ENCODE peak calls at places on chromosomes 7 and 10, in seven cellular contexts. T, X, A, B, S, C and L are unnamed samples.

GRCh38 chr10:104267721-104268690 is 978 bp upstream of the GSTO2 start:
- DNase-seq in A (no peak), X (peak; percentile 11), S (peak; percentile 67), C (no peak), B (no peak), T (no peak), L (no peak)

GRCh38 chr10:79007843-79008319 is 60.9 kb upstream of the ZMIZ1 start:
- DNase-seq in A (no peak), S (no peak), X (no peak), C (no peak), T (no peak), B (no peak), L (no peak)

GRCh38 chr10:85377009-85377408 is 989.6 kb downstream of the GRID1 start:
- DNase-seq in X (no peak), A (no peak), C (no peak), B (no peak), S (no peak), T (no peak), L (no peak)

GRCh38 chr10:44363716-44364115 is 21.2 kb downstream of the CXCL12 start:
- DNase-seq in X (no peak), S (no peak), T (no peak), C (no peak), A (no peak), B (no peak), L (no peak)

GRCh38 chr10:49111320-49111698 is 4.0 kb downstream of the VSTM4 start:
- DNase-seq in X (no peak), T (no peak), A (no peak), B (no peak), C (no peak), S (no peak), L (no peak)

GRCh38 chr10:18340496-18341051 is 200.3 kb downstream of the CACNB2 start:
- DNase-seq in X (no peak), A (no peak), C (no peak), T (no peak), B (peak; percentile 62), S (no peak), L (no peak)

GRCh38 chr7:137480824-137481365 is 137.4 kb upstream of the PTN start:
- DNase-seq in A (no peak), S (no peak), B (no peak), C (no peak), T (no peak), X (no peak), L (no peak)

GRCh38 chr7:54995631-54996340 is 23.0 kb upstream of the EGFR start:
- DNase-seq in T (no peak), C (peak; percentile 94), S (no peak), X (peak; percentile 92), A (peak; percentile 21), B (peak; percentile 14), L (peak; percentile 97)

GRCh38 chr7:158991824-158992621 is 135.7 kb downstream of the DYNC2I1 start:
- DNase-seq in A (no peak), C (no peak), S (no peak), X (no peak), T (no peak), B (no peak), L (no peak)

GRCh38 chr10:103731609-103732270 is 123.6 kb downstream of the SH3PXD2A start:
- DNase-seq in C (no peak), B (no peak), X (no peak), S (no peak), A (no peak), T (no peak), L (no peak)

GRCh38 chr7:27608776-27609495 is 53.7 kb downstream of the HIBADH start:
- DNase-seq in S (no peak), A (no peak), B (peak; percentile 54), T (no peak), X (no peak), C (peak; percentile 46), L (peak; percentile 47)

GRCh38 chr7:6531492-6532279 is 19.6 kb downstream of the GRID2IP start:
- DNase-seq in S (no peak), X (no peak), C (no peak), A (no peak), B (no peak), T (no peak), L (no peak)

GRCh38 chr7:126637538-126637937 is 615.2 kb downstream of the GRM8 start:
- DNase-seq in C (no peak), S (no peak), X (no peak), T (no peak), A (no peak), B (no peak), L (no peak)

GRCh38 chr10:4451512-4451911 is 374.5 kb upstream of the AKR1E2 start:
- DNase-seq in S (no peak), C (no peak), B (no peak), A (no peak), X (no peak), T (no peak), L (no peak)

GRCh38 chr7:44998153-44998871 is 1.7 kb upstream of the CCM2 start:
- DNase-seq in B (no peak), T (no peak), X (no peak), A (no peak), S (no peak), C (no peak), L (no peak)

GRCh38 chr10:75995041-75995430 is 563.6 kb downstream of the LRMDA start:
- DNase-seq in T (no peak), C (no peak), X (no peak), A (no peak), S (no peak), B (no peak), L (no peak)

GRCh38 chr10:62590305-62590704 is 214.2 kb upstream of the ADO start:
- DNase-seq in X (no peak), S (no peak), A (no peak), B (no peak), C (no peak), T (no peak), L (no peak)

GRCh38 chr10:19651549-19651948 is 164.7 kb upstream of the PLXDC2 start:
- DNase-seq in S (no peak), A (no peak), B (peak; percentile 60), X (peak; percentile 81), C (no peak), T (no peak), L (no peak)

GRCh38 chr7:130879191-130879590 is 145.2 kb upstream of the KLF14 start:
- DNase-seq in C (no peak), S (no peak), A (no peak), X (no peak), B (no peak), T (no peak), L (no peak)

GRCh38 chr10:43292745-43293676 is 26.1 kb upstream of the RASGEF1A start:
- DNase-seq in B (peak; percentile 71), S (peak; percentile 67), T (peak; percentile 16), X (peak; percentile 20), C (peak; percentile 62), A (peak; percentile 24), L (peak; percentile 48)

GRCh38 chr7:33243319-33243881 is 114.0 kb downstream of the BBS9 start:
- DNase-seq in X (peak; percentile 27), T (no peak), A (no peak), B (peak; percentile 70), C (peak; percentile 72), S (no peak), L (peak; percentile 50)

GRCh38 chr7:22399091-22399490 is 42.1 kb upstream of the RAPGEF5 start:
- DNase-seq in C (no peak), A (no peak), S (no peak), T (no peak), X (no peak), B (no peak), L (no peak)

GRCh38 chr7:39622609-39623311 is 612 bp upstream of the RALA start:
- DNase-seq in C (no peak), T (no peak), A (no peak), B (no peak), S (no peak), X (no peak), L (no peak)

GRCh38 chr7:3282457-3282856 is 18.6 kb upstream of the SDK1 start:
- DNase-seq in T (no peak), S (no peak), A (no peak), X (peak; percentile 28), C (no peak), B (no peak), L (no peak)

GRCh38 chr7:79211724-79212123 is 241.7 kb downstream of the MAGI2 start:
- DNase-seq in X (peak; percentile 9), S (no peak), T (no peak), C (no peak), B (no peak), A (no peak), L (no peak)

GRCh38 chr10:6320320-6321010 is 117.7 kb downstream of the PFKFB3 start:
- DNase-seq in C (no peak), T (no peak), X (no peak), A (no peak), B (no peak), S (no peak), L (no peak)

GRCh38 chr10:133067152-133068090 is 20.3 kb upstream of the ADGRA1 start:
- DNase-seq in S (no peak), B (no peak), X (no peak), C (no peak), T (no peak), A (no peak), L (no peak)

GRCh38 chr7:49279886-49280285 is 355.5 kb downstream of the CDC14C start:
- DNase-seq in T (no peak), C (no peak), X (no peak), A (no peak), B (no peak), S (no peak), L (no peak)

GRCh38 chr10:99426689-99427088 is 3.7 kb downstream of the GOT1 start:
- DNase-seq in X (no peak), C (no peak), B (no peak), A (no peak), S (no peak), T (no peak), L (no peak)

GRCh38 chr10:123428302-123428701 is 237.9 kb upstream of the GPR26 start:
- DNase-seq in T (no peak), B (no peak), A (no peak), S (no peak), X (no peak), C (no peak), L (no peak)

GRCh38 chr10:43344051-43344450 is 27.4 kb upstream of the FXYD4 start:
- DNase-seq in T (no peak), X (peak; percentile 33), C (no peak), B (no peak), S (no peak), A (no peak), L (no peak)

GRCh38 chr10:43819464-43820225 is 171.0 kb upstream of the ZNF32 start:
- DNase-seq in C (no peak), B (no peak), X (no peak), A (no peak), T (no peak), S (no peak), L (no peak)

GRCh38 chr7:134565643-134566136 is 16.8 kb downstream of the AKR1B15 start:
- DNase-seq in A (no peak), B (peak; percentile 4), C (no peak), X (peak; percentile 49), T (no peak), S (no peak), L (no peak)

GRCh38 chr10:124020871-124021823 is 72.3 kb downstream of the CHST15 start:
- DNase-seq in T (no peak), X (peak; percentile 90), C (no peak), S (no peak), B (no peak), A (no peak), L (no peak)

GRCh38 chr7:28957822-28958234 is 302 bp downstream of the TRIL start:
- DNase-seq in A (no peak), T (no peak), S (no peak), X (no peak), B (peak; percentile 41), C (no peak), L (peak; percentile 33)

GRCh38 chr10:72794260-72794659 is 99.3 kb upstream of the OIT3 start:
- DNase-seq in A (no peak), C (no peak), S (no peak), T (no peak), B (peak; percentile 10), X (peak; percentile 27), L (peak; percentile 10)

GRCh38 chr7:138934861-138935260 is 46.3 kb downstream of the KIAA1549 start:
- DNase-seq in T (no peak), S (no peak), C (peak; percentile 79), X (peak; percentile 50), A (no peak), B (peak; percentile 36), L (peak; percentile 66)

GRCh38 chr10:98039690-98040381 is 9.4 kb upstream of the CRTAC1 start:
- DNase-seq in T (no peak), C (no peak), B (no peak), A (no peak), S (no peak), X (no peak), L (no peak)